ENCODE peak calls at places on chromosomes 13 and 19, in ten cellular contexts. S is H54, M is ovary, E is esophagus squamous epithelium, T is A549, J is GM12892, W is breast epithelium, L is upper lobe of left lung, A is heart left ventricle, U is IMR-90. G is an unnamed sample.

GRCh38 chr13:29516012-29516411 is 79.5 kb downstream of the SLC7A1 start:
- DNase-seq in J (no peak), L (no peak), T (no peak), S (no peak), W (no peak), A (no peak), M (no peak), E (no peak), U (no peak), G (no peak)

GRCh38 chr13:107811233-107811632 is 404.1 kb downstream of the LIG4 start:
- DNase-seq in J (no peak), L (no peak), U (no peak), S (no peak), E (no peak), M (no peak), W (no peak), T (no peak), A (no peak), G (no peak)

GRCh38 chr19:28519950-28520861 is 692.7 kb downstream of the UQCRFS1 start:
- DNase-seq in M (no peak), J (no peak), L (peak), T (no peak), S (peak), A (no peak), E (no peak), U (no peak), W (no peak), G (no peak)

GRCh38 chr19:8517551-8518442 is 3.8 kb upstream of the ZNF414 start:
- DNase-seq in U (no peak), J (no peak), S (no peak), W (no peak), E (no peak), A (no peak), M (no peak), T (no peak), L (no peak), G (no peak)

GRCh38 chr19:39645800-39646411 is 9.8 kb upstream of the LGALS16 start:
- DNase-seq in J (no peak), L (no peak), W (no peak), T (no peak), M (no peak), E (no peak), U (peak), A (no peak), S (no peak), G (peak)

GRCh38 chr13:34025746-34026145 is 207.8 kb downstream of the RFC3 start:
- DNase-seq in L (no peak), W (no peak), E (no peak), T (no peak), A (no peak), J (no peak), S (no peak), M (no peak), U (peak), G (no peak)

GRCh38 chr13:25478186-25478585 is 106.4 kb downstream of the ATP8A2 start:
- DNase-seq in W (no peak), U (no peak), J (no peak), T (peak), M (no peak), S (no peak), A (no peak), L (no peak), E (no peak), G (no peak)

GRCh38 chr13:28751210-28751935 is 32.6 kb upstream of the SLC46A3 start:
- DNase-seq in U (no peak), J (no peak), A (no peak), E (no peak), W (no peak), L (no peak), T (no peak), M (no peak), S (no peak), G (no peak)

GRCh38 chr13:110380359-110381028 is 73.4 kb downstream of the COL4A2 start:
- DNase-seq in A (no peak), J (no peak), W (no peak), E (no peak), M (no peak), T (peak), S (no peak), U (peak), L (no peak), G (no peak)

GRCh38 chr19:33158365-33158764 is 26.5 kb downstream of the WDR88 start:
- DNase-seq in T (no peak), M (no peak), L (no peak), J (no peak), E (no peak), A (no peak), U (no peak), S (no peak), W (no peak), G (no peak)

GRCh38 chr13:100098445-100099116 is 9.7 kb downstream of the PCCA start:
- DNase-seq in J (no peak), M (no peak), S (no peak), L (no peak), W (no peak), U (no peak), A (no peak), T (no peak), E (no peak), G (no peak)

GRCh38 chr19:16048583-16048982 is 27.7 kb upstream of the TPM4 start:
- DNase-seq in U (no peak), L (no peak), J (no peak), E (no peak), M (no peak), S (no peak), A (no peak), W (no peak), T (no peak), G (no peak)

GRCh38 chr13:71499944-71500514 is 367.0 kb downstream of the DACH1 start:
- DNase-seq in M (no peak), T (no peak), E (no peak), J (no peak), A (no peak), S (no peak), L (no peak), U (no peak), W (no peak), G (no peak)

GRCh38 chr19:42117076-42117475 is 15.2 kb downstream of the POU2F2 start:
- DNase-seq in W (no peak), L (no peak), A (no peak), J (no peak), M (no peak), T (no peak), E (no peak), S (no peak), U (no peak), G (no peak)

GRCh38 chr19:43564800-43565199 is 10.5 kb downstream of the XRCC1 start:
- DNase-seq in L (no peak), U (no peak), E (no peak), A (no peak), J (no peak), T (no peak), M (no peak), S (no peak), W (no peak), G (no peak)

GRCh38 chr19:5893907-5894703 is 9.5 kb downstream of the NDUFA11 start:
- DNase-seq in M (no peak), W (no peak), L (peak), T (no peak), S (no peak), U (no peak), A (peak), E (no peak), J (no peak), G (peak)

GRCh38 chr13:65943024-65943423 is 1287.1 kb downstream of the PCDH9 start:
- DNase-seq in E (no peak), A (no peak), S (no peak), J (no peak), M (no peak), U (peak), W (no peak), T (no peak), L (no peak), G (no peak)

GRCh38 chr13:49308104-49308875 is 60.6 kb downstream of the CDADC1 start:
- DNase-seq in T (no peak), A (peak), J (no peak), W (peak), S (no peak), U (peak), M (peak), E (no peak), L (no peak), G (no peak)

GRCh38 chr19:5364674-5365073 is 24.1 kb upstream of the PTPRS start:
- DNase-seq in L (no peak), J (no peak), M (no peak), W (no peak), T (no peak), U (no peak), A (no peak), S (no peak), E (no peak), G (no peak)

GRCh38 chr19:39251081-39251480 is 2.4 kb upstream of the IFNL4 start:
- DNase-seq in E (no peak), S (no peak), L (no peak), J (no peak), A (no peak), M (no peak), W (no peak), T (no peak), U (no peak), G (no peak)

GRCh38 chr13:97339019-97339988 is 94.7 kb upstream of the RAP2A start:
- DNase-seq in J (no peak), L (no peak), T (peak), M (peak), S (no peak), U (peak), A (peak), E (no peak), W (no peak), G (peak)

GRCh38 chr13:37716395-37716794 is 117.8 kb upstream of the POSTN start:
- DNase-seq in J (no peak), E (no peak), L (no peak), U (peak), W (no peak), T (no peak), M (no peak), A (no peak), S (no peak), G (no peak)

DNA sequence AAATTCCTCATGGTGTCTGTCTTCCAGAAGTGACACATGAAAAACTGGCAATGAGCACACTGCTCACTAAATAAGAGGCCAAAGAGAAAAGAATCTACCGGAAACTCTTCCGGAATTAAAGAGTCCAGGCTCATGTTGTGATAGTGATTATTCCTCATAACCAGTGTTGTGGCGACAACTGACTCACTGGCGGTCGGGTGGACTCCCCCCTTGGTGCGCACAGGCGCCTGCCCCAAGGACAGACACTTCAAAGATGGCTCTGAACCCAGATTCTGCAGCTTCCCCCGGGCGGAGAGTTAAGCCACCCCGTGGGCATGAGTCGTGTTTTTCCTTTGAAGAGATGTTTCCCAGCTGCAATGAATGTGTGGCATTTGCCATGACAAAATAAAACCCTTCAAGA is 10.3 kb downstream of the IL17D start:
- DNase-seq in A (no peak), W (no peak), S (peak), J (no peak), U (peak), M (no peak), T (no peak), E (no peak), L (peak), G (no peak)
- TF ChIP-seq POLR2A in A (no peak), W (no peak), S (no peak), J (no peak), U (no peak), M (no peak), T (no peak), E (no peak), L (no peak), G (no peak)

DNA sequence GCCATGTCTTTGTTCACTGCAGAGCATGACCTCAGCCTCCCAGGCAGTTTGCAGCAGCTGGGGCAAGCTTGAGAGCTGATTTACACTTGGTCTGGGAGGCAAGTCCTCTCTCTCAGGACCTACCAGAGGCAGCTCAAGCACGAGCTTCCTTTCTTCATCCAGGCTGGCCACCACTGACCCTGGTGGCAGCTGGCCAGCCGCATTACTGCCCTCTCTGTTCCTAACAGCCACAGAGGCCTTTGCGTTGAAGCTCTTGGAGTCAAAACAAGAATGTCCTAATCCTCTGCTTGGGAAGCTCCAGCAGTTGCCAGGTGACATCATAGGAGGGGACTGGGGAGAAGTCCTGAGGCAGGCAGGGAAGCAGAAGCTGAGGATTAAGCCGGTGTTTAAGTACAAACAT is 85.7 kb downstream of the NUFIP1 start:
- DNase-seq in S (no peak), J (no peak), E (no peak), W (no peak), A (peak), M (peak), T (no peak), L (peak), U (peak), G (no peak)
- TF ChIP-seq POLR2A in S (no peak), J (no peak), E (no peak), W (no peak), A (no peak), M (no peak), T (no peak), L (no peak), U (no peak), G (no peak)

GRCh38 chr19:44746946-44747738 is 1.4 kb upstream of the BCL3 start:
- DNase-seq in M (peak), W (peak), E (peak), U (peak), T (peak), S (peak), J (peak), L (peak), A (peak), G (peak)
- TF ChIP-seq POLR2A in M (peak), W (peak), E (no peak), U (no peak), T (peak), S (no peak), J (peak), L (peak), A (peak), G (no peak)

GRCh38 chr19:1451916-1452801 is 2.2 kb downstream of the APC2 start:
- DNase-seq in W (no peak), U (no peak), M (no peak), T (no peak), J (no peak), S (no peak), E (no peak), L (peak), A (no peak), G (no peak)

GRCh38 chr19:1455336-1456120 is 5.6 kb downstream of the APC2 start:
- DNase-seq in J (peak), E (no peak), U (peak), W (no peak), A (no peak), S (peak), M (no peak), L (peak), T (peak), G (peak)

GRCh38 chr19:1455002-1455335 is 5.0 kb downstream of the APC2 start:
- DNase-seq in W (no peak), T (no peak), E (no peak), L (no peak), A (no peak), S (no peak), U (no peak), J (no peak), M (no peak), G (peak)

GRCh38 chr19:1452802-1453524 is 3.0 kb downstream of the APC2 start:
- DNase-seq in T (no peak), A (no peak), U (no peak), M (no peak), S (peak), E (no peak), W (no peak), J (no peak), L (peak), G (no peak)

GRCh38 chr19:1453525-1454371 is 3.8 kb downstream of the APC2 start:
- DNase-seq in S (peak), A (no peak), L (peak), M (no peak), E (no peak), T (peak), J (no peak), U (no peak), W (no peak), G (peak)
- TF ChIP-seq POLR2A in S (no peak), A (no peak), L (no peak), M (no peak), E (no peak), T (no peak), J (no peak), U (no peak), W (no peak), G (no peak)

GRCh38 chr19:51196181-51196580 is 28.7 kb upstream of the CD33 start:
- DNase-seq in M (no peak), S (no peak), L (no peak), U (no peak), A (no peak), W (no peak), E (no peak), J (no peak), T (no peak), G (no peak)
- TF ChIP-seq POLR2A in M (no peak), S (no peak), L (no peak), U (no peak), A (no peak), W (no peak), E (no peak), J (no peak), T (no peak), G (no peak)

GRCh38 chr13:40583738-40584137 is 82.7 kb downstream of the FOXO1 start:
- DNase-seq in T (no peak), J (no peak), S (no peak), M (no peak), A (no peak), U (no peak), E (no peak), W (no peak), L (no peak), G (no peak)

GRCh38 chr13:40588101-40588500 is 78.3 kb downstream of the FOXO1 start:
- DNase-seq in A (no peak), S (no peak), J (no peak), L (no peak), E (no peak), U (no peak), M (no peak), W (no peak), T (no peak), G (no peak)

GRCh38 chr13:40589285-40590109 is 76.9 kb downstream of the FOXO1 start:
- DNase-seq in U (no peak), L (no peak), A (peak), S (no peak), E (no peak), T (peak), W (no peak), J (peak), M (no peak), G (no peak)

GRCh38 chr13:40585911-40586471 is 80.5 kb downstream of the FOXO1 start:
- DNase-seq in U (no peak), L (no peak), M (no peak), E (no peak), T (no peak), A (no peak), S (no peak), J (no peak), W (no peak), G (no peak)

DNA sequence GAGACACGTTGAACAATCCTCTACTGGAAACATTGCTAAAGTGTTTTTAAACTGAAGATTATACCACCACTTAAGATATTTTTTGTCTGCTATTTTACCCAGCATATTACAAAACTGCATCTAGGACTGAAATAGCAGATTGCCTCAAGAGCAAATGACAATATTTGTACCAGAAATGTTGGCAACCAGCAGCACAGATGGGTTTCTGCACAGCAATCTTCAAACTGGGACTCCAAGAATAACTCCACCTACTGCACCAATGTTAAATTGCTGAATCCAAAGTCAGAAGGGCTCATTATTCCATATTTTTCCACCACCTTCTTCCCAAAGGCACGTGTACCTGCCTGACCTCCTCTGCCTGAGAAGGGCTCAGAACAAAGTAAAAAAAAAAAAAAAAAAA is 79.6 kb downstream of the FOXO1 start:
- DNase-seq in S (no peak), T (no peak), A (no peak), U (no peak), L (no peak), W (no peak), E (no peak), M (no peak), J (no peak), G (no peak)
- TF ChIP-seq POLR2A in S (no peak), T (no peak), A (no peak), U (no peak), L (no peak), W (no peak), E (no peak), M (no peak), J (no peak), G (no peak)

GRCh38 chr19:55599468-55600335 is at the start of the genes FIZ1 and ZNF524:
- DNase-seq in W (peak), A (peak), M (peak), T (peak), L (peak), U (peak), E (peak), S (peak), J (peak), G (peak)
- TF ChIP-seq POLR2A in W (no peak), A (no peak), M (peak), T (peak), L (peak), U (peak), E (no peak), S (peak), J (peak), G (peak)

GRCh38 chr13:47999973-48000372 is 1.1 kb downstream of the SUCLA2 start:
- DNase-seq in E (no peak), A (no peak), U (no peak), J (no peak), M (no peak), L (no peak), S (no peak), T (no peak), W (no peak), G (no peak)

GRCh38 chr13:47997384-47997783 is 3.7 kb downstream of the SUCLA2 start:
- DNase-seq in E (no peak), A (no peak), T (no peak), J (no peak), M (no peak), U (no peak), S (no peak), L (no peak), W (no peak), G (no peak)

GRCh38 chr13:48004201-48004600 is 3.1 kb upstream of the SUCLA2 start:
- DNase-seq in L (no peak), J (no peak), M (no peak), W (no peak), E (no peak), U (no peak), S (no peak), A (peak), T (no peak), G (no peak)

GRCh38 chr13:48000559-48001126 is 430 bp downstream of the SUCLA2 start:
- DNase-seq in L (no peak), M (no peak), E (no peak), S (peak), J (no peak), A (peak), W (peak), U (peak), T (peak), G (no peak)

DNA sequence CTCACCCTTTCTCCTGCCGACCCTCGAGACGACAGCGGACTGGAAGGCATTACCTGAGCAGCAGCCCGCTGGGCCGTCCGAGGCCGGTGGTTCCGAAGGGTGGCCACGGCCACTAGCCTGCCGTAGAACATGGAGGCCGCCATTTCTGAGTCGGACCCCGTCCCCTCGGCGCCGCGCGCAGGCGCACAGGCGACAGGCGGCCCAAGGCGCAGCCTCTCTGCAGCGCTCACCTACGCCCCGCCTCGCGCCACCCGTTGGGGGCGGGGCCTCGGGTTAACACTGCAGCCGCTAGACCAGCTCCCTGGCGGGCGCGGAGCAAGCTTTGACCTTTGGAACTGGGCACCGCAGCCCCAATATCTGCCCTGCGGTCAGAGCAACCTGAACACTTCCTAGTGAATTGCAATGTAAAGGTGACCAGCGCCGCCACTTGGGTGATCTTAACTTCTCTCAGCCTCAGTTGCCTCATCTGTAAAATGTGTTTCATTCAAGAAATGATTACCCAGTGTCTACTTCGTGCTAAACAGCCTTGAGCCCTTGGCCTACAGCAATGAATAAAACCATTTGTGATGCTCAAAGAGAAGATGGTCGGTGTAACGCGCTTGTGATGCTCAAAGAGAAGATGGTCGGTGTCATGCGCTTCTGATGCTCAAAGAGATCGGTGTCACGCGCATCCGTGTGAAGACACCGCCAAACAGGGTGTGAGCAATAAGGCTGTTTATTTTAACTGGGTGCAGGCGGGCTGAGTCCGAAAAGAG is at the start of gene SUCLA2:
- DNase-seq in U (peak), M (peak), E (peak), J (peak), L (peak), W (peak), A (peak), T (peak), S (peak), G (peak)
- TF ChIP-seq POLR2A in U (peak), M (no peak), E (peak), J (peak), L (peak), W (peak), A (peak), T (peak), S (peak), G (peak)